ENCODE peak calls at places on chromosomes 11 and 22, in four cellular contexts. N, V, U and K are unnamed samples.

GRCh38 chr11:86179646-86180064 is 64.9 kb upstream of the EED start:
- DNase-seq in N (no peak), U (no peak), V (no peak), K (no peak)

GRCh38 chr11:10529279-10529678 is 11.7 kb downstream of the RNF141 start:
- DNase-seq in V (no peak), U (no peak), N (no peak), K (no peak)

GRCh38 chr11:35615911-35616900 is 2.1 kb upstream of the FJX1 start:
- DNase-seq in V (no peak), N (no peak), U (no peak), K (no peak)

GRCh38 chr11:72238492-72239295 is 5.3 kb downstream of the PHOX2A start:
- DNase-seq in N (no peak), U (no peak), V (no peak), K (no peak)

GRCh38 chr11:33339247-33339646 is 82.1 kb downstream of the HIPK3 start:
- DNase-seq in N (no peak), V (no peak), U (no peak), K (no peak)

GRCh38 chr11:34565417-34566208 is 52.0 kb upstream of the ELF5 start:
- DNase-seq in N (no peak), V (no peak), U (no peak), K (no peak)

GRCh38 chr22:19631899-19632670 is 82.2 kb upstream of the SEPTIN5 start:
- DNase-seq in U (no peak), V (no peak), N (no peak), K (no peak)

GRCh38 chr11:125166347-125166841 is 1.8 kb downstream of the PKNOX2 start:
- DNase-seq in N (no peak), V (no peak), U (no peak), K (no peak)

GRCh38 chr11:59186130-59186594 is 14.2 kb downstream of the DTX4 start:
- DNase-seq in U (peak), V (peak), N (no peak), K (peak)

GRCh38 chr22:35538801-35539321 is 1.8 kb upstream of the RASD2 start:
- DNase-seq in V (no peak), N (no peak), U (no peak), K (no peak)

GRCh38 chr11:22668005-22668796 is 1.8 kb downstream of the GAS2 start:
- DNase-seq in V (no peak), N (no peak), U (no peak), K (no peak)

GRCh38 chr11:117606211-117606610 is 190.8 kb downstream of the DSCAML1 start:
- DNase-seq in U (no peak), N (no peak), V (no peak), K (no peak)

GRCh38 chr22:37032535-37033460 is 13.3 kb downstream of the MPST start:
- DNase-seq in U (no peak), V (no peak), N (peak), K (no peak)

GRCh38 chr11:12585861-12586260 is 88.4 kb upstream of the TEAD1 start:
- DNase-seq in U (no peak), V (no peak), N (peak), K (no peak)

GRCh38 chr11:102318469-102318868 is 1.2 kb downstream of the BIRC3 start:
- DNase-seq in U (peak), V (peak), N (no peak), K (peak)

GRCh38 chr22:35914665-35915476 is 113.8 kb downstream of the RBFOX2 start:
- DNase-seq in V (no peak), N (peak), U (no peak), K (no peak)

GRCh38 chr22:46968359-46968740 is 205.9 kb downstream of the TBC1D22A start:
- DNase-seq in N (no peak), V (peak), U (no peak), K (no peak)

GRCh38 chr11:75565221-75565814 is 3.3 kb downstream of the SERPINH1 start:
- DNase-seq in N (no peak), V (no peak), U (no peak), K (no peak)

GRCh38 chr11:30489076-30489475 is 97.1 kb downstream of the MPPED2 start:
- DNase-seq in U (no peak), V (no peak), N (no peak), K (no peak)

GRCh38 chr22:20551805-20552449 is 44.5 kb downstream of the MED15 start:
- DNase-seq in V (peak), U (peak), N (no peak), K (peak)

GRCh38 chr22:40178417-40179409 is 988 bp downstream of the TNRC6B start:
- DNase-seq in N (no peak), U (no peak), V (no peak), K (peak)

GRCh38 chr11:17331669-17332068 is 19.9 kb upstream of the NCR3LG1 start:
- DNase-seq in N (no peak), U (no peak), V (no peak), K (no peak)

GRCh38 chr11:63907808-63908530 is 9.0 kb downstream of the RCOR2 start:
- DNase-seq in N (no peak), V (no peak), U (no peak), K (no peak)

GRCh38 chr11:92932023-92932422 is 37.4 kb upstream of the MTNR1B start:
- DNase-seq in U (no peak), V (no peak), N (no peak), K (no peak)

GRCh38 chr11:69916806-69917387 is 97.7 kb upstream of the FGF3 start:
- DNase-seq in U (no peak), N (no peak), V (no peak), K (no peak)

GRCh38 chr11:62124186-62125113 is 639 bp downstream of the INCENP start:
- DNase-seq in N (no peak), V (no peak), U (no peak), K (no peak)

GRCh38 chr11:11996321-11997174 is 11.9 kb downstream of the DKK3 start:
- DNase-seq in N (no peak), U (no peak), V (no peak), K (no peak)

GRCh38 chr22:38316340-38317236 is 645 bp downstream of the CSNK1E start:
- DNase-seq in U (peak), N (no peak), V (peak), K (peak)

GRCh38 chr22:19353363-19354131 is 62.0 kb upstream of the CLTCL1 start:
- DNase-seq in U (no peak), V (no peak), N (no peak), K (no peak)

GRCh38 chr11:2798951-2799761 is 86.4 kb downstream of the CDKN1C start:
- DNase-seq in U (no peak), V (no peak), N (no peak), K (no peak)

GRCh38 chr11:65384301-65384889 is 1.9 kb upstream of the SLC25A45 start:
- DNase-seq in N (no peak), V (peak), U (no peak), K (no peak)

GRCh38 chr11:85164743-85165142 is 462.4 kb downstream of the DLG2 start:
- DNase-seq in U (no peak), V (no peak), N (no peak), K (no peak)

GRCh38 chr22:45572444-45572843 is 69.8 kb downstream of the FBLN1 start:
- DNase-seq in U (no peak), V (no peak), N (no peak), K (no peak)

GRCh38 chr11:65396769-65397745 is 10.6 kb downstream of the FRMD8 start:
- DNase-seq in V (no peak), U (no peak), N (no peak), K (no peak)

GRCh38 chr11:68211546-68211945 is 1.6 kb downstream of the KMT5B start:
- DNase-seq in V (no peak), N (no peak), U (no peak), K (no peak)

GRCh38 chr11:95684170-95684569 is 105.4 kb downstream of the FAM76B start:
- DNase-seq in V (no peak), N (no peak), U (no peak), K (no peak)